ENCODE peak calls at places on chromosomes 13 and 19, in seven cellular contexts. D, A, L, P, T, H and I are unnamed samples.

GRCh38 chr13:97067342-97067895 is 73.1 kb upstream of the OXGR1 start:
- DNase-seq in L (no peak), P (no peak), H (no peak), T (no peak), A (no peak), D (peak; percentile 51), I (no peak)

GRCh38 chr13:36912983-36913382 is 7.1 kb downstream of the SMAD9 start:
- DNase-seq in L (no peak), A (no peak), D (no peak), H (no peak), T (no peak), P (no peak), I (no peak)

GRCh38 chr19:44748426-44749254 is at the start of gene BCL3:
- DNase-seq in L (peak; percentile 92), P (peak; percentile 58), H (peak; percentile 8), D (peak; percentile 88), A (no peak), T (no peak), I (peak; percentile 42)

GRCh38 chr19:45442927-45443461 is 19.3 kb upstream of the ERCC1 start:
- DNase-seq in D (peak; percentile 48), H (no peak), T (no peak), P (no peak), A (no peak), L (peak; percentile 63), I (peak; percentile 63)

GRCh38 chr19:46428278-46429141 is at the start of gene PNMA8C:
- DNase-seq in L (peak; percentile 77), D (peak; percentile 67), P (no peak), A (no peak), H (peak; percentile 75), T (peak; percentile 23), I (peak; percentile 85)

GRCh38 chr19:50790365-50790825 is at the start of gene ACP4:
- DNase-seq in P (no peak), D (no peak), T (no peak), L (no peak), A (no peak), H (no peak), I (no peak)

GRCh38 chr13:99357149-99357596 is 50.0 kb upstream of the GPR183 start:
- DNase-seq in T (no peak), H (no peak), P (no peak), D (peak; percentile 83), L (no peak), A (peak; percentile 81), I (no peak)

GRCh38 chr19:13974073-13974472 is 21.8 kb downstream of the DCAF15 start:
- DNase-seq in D (no peak), A (no peak), L (peak; percentile 61), P (no peak), H (no peak), T (no peak), I (peak; percentile 53)

GRCh38 chr19:13846533-13847032 is 30.4 kb upstream of the NANOS3 start:
- DNase-seq in H (peak; percentile 28), P (peak; percentile 97), T (no peak), D (peak; percentile 95), A (peak; percentile 94), L (peak; percentile 94), I (peak; percentile 94)

GRCh38 chr13:113548171-113548641 is 36.3 kb upstream of the TFDP1 start:
- DNase-seq in L (no peak), T (peak; percentile 58), H (no peak), P (no peak), A (no peak), D (peak; percentile 40), I (no peak)

GRCh38 chr13:75938811-75939525 is 302.8 kb downstream of the LMO7 start:
- DNase-seq in H (no peak), A (no peak), L (no peak), P (no peak), T (no peak), D (peak; percentile 6), I (no peak)

GRCh38 chr13:73722120-73722519 is 412.1 kb downstream of the KLF12 start:
- DNase-seq in D (peak; percentile 49), L (peak; percentile 38), P (no peak), H (no peak), T (no peak), A (peak; percentile 16), I (no peak)

GRCh38 chr19:292281-292884 is 1.2 kb upstream of the PLPP2 start:
- DNase-seq in L (no peak), P (no peak), H (no peak), T (no peak), A (no peak), D (no peak), I (no peak)

GRCh38 chr13:101434486-101434885 is 18.0 kb upstream of the ITGBL1 start:
- DNase-seq in D (peak; percentile 4), P (no peak), A (no peak), H (no peak), T (no peak), L (no peak), I (no peak)

GRCh38 chr13:31790992-31791391 is 51.7 kb downstream of the RXFP2 start:
- DNase-seq in L (no peak), H (no peak), T (no peak), P (no peak), D (no peak), A (no peak), I (no peak)

GRCh38 chr13:66489586-66489985 is 740.5 kb downstream of the PCDH9 start:
- DNase-seq in D (no peak), H (no peak), L (no peak), A (no peak), P (no peak), T (no peak), I (no peak)